ENCODE peak calls at places on chromosome 3, in eight cellular contexts. One of them, this sample, is unnamed.
A peak's percentile ranks its signal among the peaks of the same experiment; 100 is the strongest.

GRCh38 chr3:31733234-31733667 is 200.5 kb downstream of the STT3B start:
- DNase-seq in AML-193: no peak
- DNase-seq in SJSA1: no peak
- DNase-seq in stimulated activated naive CD4-positive, alpha-beta T cell: no peak
- DNase-seq in substantia nigra: no peak
- DNase-seq in stomach: peak; percentile 65
- DNase-seq in HT-29: no peak
- DNase-seq in keratinocyte: no peak
- DNase-seq in this sample: no peak

GRCh38 chr3:195124378-195124985 is 146.5 kb downstream of the XXYLT1 start:
- DNase-seq in AML-193: no peak
- DNase-seq in SJSA1: no peak
- DNase-seq in stimulated activated naive CD4-positive, alpha-beta T cell: no peak
- DNase-seq in substantia nigra: no peak
- DNase-seq in stomach: no peak
- DNase-seq in HT-29: no peak
- DNase-seq in keratinocyte: no peak
- DNase-seq in this sample: no peak

GRCh38 chr3:143203848-143204247 is 84.3 kb downstream of the CHST2 start:
- DNase-seq in AML-193: no peak
- DNase-seq in SJSA1: no peak
- DNase-seq in stimulated activated naive CD4-positive, alpha-beta T cell: no peak
- DNase-seq in substantia nigra: no peak
- DNase-seq in stomach: no peak
- DNase-seq in HT-29: no peak
- DNase-seq in keratinocyte: no peak
- DNase-seq in this sample: no peak

GRCh38 chr3:42703695-42704025 is 1.1 kb upstream of the HHATL start:
- DNase-seq in AML-193: no peak
- DNase-seq in SJSA1: no peak
- DNase-seq in stimulated activated naive CD4-positive, alpha-beta T cell: no peak
- DNase-seq in substantia nigra: no peak
- DNase-seq in stomach: peak; percentile 14
- DNase-seq in HT-29: no peak
- DNase-seq in keratinocyte: no peak
- DNase-seq in this sample: no peak

GRCh38 chr3:104396974-104397669 is 969.6 kb upstream of the ALCAM start:
- DNase-seq in AML-193: no peak
- DNase-seq in SJSA1: no peak
- DNase-seq in stimulated activated naive CD4-positive, alpha-beta T cell: no peak
- DNase-seq in substantia nigra: no peak
- DNase-seq in stomach: no peak
- DNase-seq in HT-29: no peak
- DNase-seq in keratinocyte: no peak
- DNase-seq in this sample: no peak

GRCh38 chr3:137061186-137061585 is 103.4 kb downstream of the IL20RB start:
- DNase-seq in AML-193: no peak
- DNase-seq in SJSA1: no peak
- DNase-seq in stimulated activated naive CD4-positive, alpha-beta T cell: no peak
- DNase-seq in substantia nigra: no peak
- DNase-seq in stomach: no peak
- DNase-seq in HT-29: no peak
- DNase-seq in keratinocyte: no peak
- DNase-seq in this sample: no peak

GRCh38 chr3:123546133-123546755 is 38.6 kb downstream of the HACD2 start:
- DNase-seq in AML-193: no peak
- DNase-seq in SJSA1: peak; percentile 67
- DNase-seq in stimulated activated naive CD4-positive, alpha-beta T cell: no peak
- DNase-seq in substantia nigra: no peak
- DNase-seq in stomach: no peak
- DNase-seq in HT-29: no peak
- DNase-seq in keratinocyte: no peak
- DNase-seq in this sample: no peak

GRCh38 chr3:24386458-24386857 is 108.2 kb downstream of the THRB start:
- DNase-seq in AML-193: no peak
- DNase-seq in SJSA1: no peak
- DNase-seq in stimulated activated naive CD4-positive, alpha-beta T cell: no peak
- DNase-seq in substantia nigra: no peak
- DNase-seq in stomach: no peak
- DNase-seq in HT-29: no peak
- DNase-seq in keratinocyte: no peak
- DNase-seq in this sample: no peak

GRCh38 chr3:182389041-182389815 is 404.1 kb upstream of the ATP11B start:
- DNase-seq in AML-193: no peak
- DNase-seq in SJSA1: no peak
- DNase-seq in stimulated activated naive CD4-positive, alpha-beta T cell: no peak
- DNase-seq in substantia nigra: no peak
- DNase-seq in stomach: peak; percentile 56
- DNase-seq in HT-29: peak; percentile 70
- DNase-seq in keratinocyte: peak; percentile 74
- DNase-seq in this sample: no peak

GRCh38 chr3:117105650-117106049 is 396.1 kb downstream of the TUSC7 start:
- DNase-seq in AML-193: no peak
- DNase-seq in SJSA1: peak; percentile 65
- DNase-seq in stimulated activated naive CD4-positive, alpha-beta T cell: no peak
- DNase-seq in substantia nigra: no peak
- DNase-seq in stomach: no peak
- DNase-seq in HT-29: no peak
- DNase-seq in keratinocyte: no peak
- DNase-seq in this sample: no peak

GRCh38 chr3:197983076-197983475 is 23.1 kb downstream of the LMLN start:
- DNase-seq in AML-193: no peak
- DNase-seq in SJSA1: no peak
- DNase-seq in stimulated activated naive CD4-positive, alpha-beta T cell: no peak
- DNase-seq in substantia nigra: no peak
- DNase-seq in stomach: no peak
- DNase-seq in HT-29: no peak
- DNase-seq in keratinocyte: no peak
- DNase-seq in this sample: no peak

GRCh38 chr3:43410575-43410974 is 124.2 kb downstream of the SNRK start:
- DNase-seq in AML-193: no peak
- DNase-seq in SJSA1: no peak
- DNase-seq in stimulated activated naive CD4-positive, alpha-beta T cell: no peak
- DNase-seq in substantia nigra: no peak
- DNase-seq in stomach: no peak
- DNase-seq in HT-29: no peak
- DNase-seq in keratinocyte: no peak
- DNase-seq in this sample: no peak

GRCh38 chr3:87248831-87249230 is 21.7 kb downstream of the CHMP2B start:
- DNase-seq in AML-193: no peak
- DNase-seq in SJSA1: no peak
- DNase-seq in stimulated activated naive CD4-positive, alpha-beta T cell: no peak
- DNase-seq in substantia nigra: no peak
- DNase-seq in stomach: no peak
- DNase-seq in HT-29: no peak
- DNase-seq in keratinocyte: no peak
- DNase-seq in this sample: no peak

This sample was measured in LNCaP clone FGC.